ENCODE peak calls at places on chromosomes 1 and 21, in four cellular contexts. I is fibroblast of mammary gland, Q is heart left ventricle, B is SJSA1. K is an unnamed sample.

GRCh38 chr21:46605759-46606426 is 1.0 kb upstream of the S100B start:
- DNase-seq in I (no peak), Q (peak), B (no peak), K (peak)

GRCh38 chr1:216224233-216224632 is 199.0 kb downstream of the USH2A start:
- DNase-seq in I (no peak), Q (no peak), B (no peak), K (no peak)

GRCh38 chr1:86089765-86090164 is 66.8 kb downstream of the COL24A1 start:
- DNase-seq in I (no peak), Q (no peak), B (no peak), K (no peak)

GRCh38 chr1:212124891-212125582 is 89.5 kb downstream of the DTL start:
- DNase-seq in I (no peak), Q (no peak), B (no peak), K (no peak)

GRCh38 chr21:45458281-45459170 is 53.6 kb downstream of the COL18A1 start:
- DNase-seq in I (no peak), Q (peak), B (no peak), K (peak)

GRCh38 chr1:241323510-241323909 is 33.5 kb downstream of the RGS7 start:
- DNase-seq in I (peak), Q (peak), B (peak), K (no peak)

GRCh38 chr1:24849653-24850295 is 80.3 kb downstream of the RUNX3 start:
- DNase-seq in I (peak), Q (no peak), B (peak), K (no peak)

GRCh38 chr1:19338323-19338762 is 26.2 kb downstream of the SLC66A1 start:
- DNase-seq in I (no peak), Q (no peak), B (no peak), K (no peak)

GRCh38 chr1:78104322-78104721 is 58.6 kb downstream of the GIPC2 start:
- DNase-seq in I (peak), Q (no peak), B (no peak), K (no peak)

GRCh38 chr1:230291731-230292620 is 134.2 kb downstream of the PGBD5 start:
- DNase-seq in I (no peak), Q (no peak), B (no peak), K (no peak)

GRCh38 chr1:112033422-112034120 is 44.1 kb upstream of the KCND3 start:
- DNase-seq in I (no peak), Q (no peak), B (no peak), K (no peak)

GRCh38 chr21:45957551-45957950 is 24.0 kb upstream of the COL6A1 start:
- DNase-seq in I (no peak), Q (no peak), B (no peak), K (no peak)

GRCh38 chr1:37720231-37721130 is 28.2 kb downstream of the CDCA8 start:
- DNase-seq in I (no peak), Q (no peak), B (peak), K (no peak)

GRCh38 chr21:44298301-44298700 is 1.6 kb upstream of the PFKL start:
- DNase-seq in I (no peak), Q (no peak), B (no peak), K (no peak)

GRCh38 chr1:47189844-47190562 is at the start of gene PDZK1IP1:
- DNase-seq in I (peak), Q (peak), B (peak), K (peak)

GRCh38 chr1:6352138-6352563 is 41.4 kb downstream of the ACOT7 start:
- DNase-seq in I (no peak), Q (no peak), B (no peak), K (no peak)

GRCh38 chr1:205976036-205976435 is 27.2 kb downstream of the RAB7B start:
- DNase-seq in I (no peak), Q (no peak), B (no peak), K (no peak)

GRCh38 chr1:179550753-179551682 is 24.7 kb downstream of the NPHS2 start:
- DNase-seq in I (peak), Q (no peak), B (peak), K (no peak)

GRCh38 chr21:27240901-27241300 is 274.0 kb upstream of the ADAMTS5 start:
- DNase-seq in I (no peak), Q (no peak), B (no peak), K (no peak)

GRCh38 chr1:24984800-24985552 is 54.9 kb upstream of the RUNX3 start:
- DNase-seq in I (no peak), Q (no peak), B (no peak), K (no peak)

GRCh38 chr1:7117599-7118281 is 332.5 kb downstream of the CAMTA1 start:
- DNase-seq in I (peak), Q (no peak), B (peak), K (no peak)

GRCh38 chr1:232737917-232738316 is 67.3 kb upstream of the MAP10 start:
- DNase-seq in I (no peak), Q (no peak), B (no peak), K (no peak)

GRCh38 chr1:84163123-84164038 is 19.3 kb downstream of the PRKACB start:
- DNase-seq in I (peak), Q (no peak), B (no peak), K (no peak)

GRCh38 chr1:220791959-220792358 is 5.2 kb downstream of the MTARC1 start:
- DNase-seq in I (no peak), Q (peak), B (no peak), K (peak)

GRCh38 chr1:37481289-37482003 is 7.1 kb downstream of the ZC3H12A start:
- DNase-seq in I (peak), Q (no peak), B (no peak), K (peak)

GRCh38 chr1:108049083-108049819 is 84.3 kb upstream of the VAV3 start:
- DNase-seq in I (peak), Q (peak), B (no peak), K (peak)

GRCh38 chr1:210523830-210524229 is 195.1 kb downstream of the HHAT start:
- DNase-seq in I (no peak), Q (no peak), B (no peak), K (no peak)

GRCh38 chr1:109295712-109296415 is 10.9 kb downstream of the MYBPHL start:
- DNase-seq in I (no peak), Q (no peak), B (no peak), K (no peak)

GRCh38 chr1:155086182-155086741 is 7.6 kb downstream of the EFNA3 start:
- DNase-seq in I (no peak), Q (peak), B (peak), K (peak)

K was measured in psoas muscle.